ENCODE peak calls at places on chromosomes 5 and 9, in eight cellular contexts. H is activated T-cell treated with anti-CD3 and anti-CD28 coated beads, Interleukin-2, amount 50 U/mL, for 24 hours; C is activated CD8-positive, alpha-beta memory T cell treated with anti-CD3 and anti-CD28 coated beads, Interleukin-2, amount 50 U/mL, for 4 hours; T is GM12865; X is esophagus squamous epithelium; Z is stimulated activated CD4-positive, alpha-beta T cell treated with anti-CD3 and anti-CD28 coated beads, Interleukin-2, amount 100 ng/mL, for 4 hours; K is GM19239; B is GM18507. O is an unnamed sample.

GRCh38 chr5:125696762-125697161 is 726.4 kb upstream of the GRAMD2B start:
- DNase-seq in T (no peak), C (no peak), B (no peak), Z (no peak), X (no peak), K (no peak), H (no peak), O (no peak)

GRCh38 chr5:36403601-36404311 is 102.1 kb upstream of the RANBP3L start:
- DNase-seq in Z (no peak), X (no peak), H (no peak), T (no peak), K (no peak), B (no peak), C (no peak), O (no peak)

GRCh38 chr5:132451387-132451786 is 39.2 kb downstream of the IRF1 start:
- DNase-seq in B (no peak), C (no peak), T (no peak), H (peak), K (no peak), X (no peak), Z (no peak), O (no peak)

GRCh38 chr9:87674565-87675299 is 51.2 kb upstream of the CTSL start:
- DNase-seq in H (no peak), T (no peak), C (no peak), X (no peak), Z (no peak), K (no peak), B (no peak), O (no peak)

GRCh38 chr9:70400107-70400892 is 14.2 kb downstream of the KLF9 start:
- DNase-seq in H (no peak), T (no peak), C (no peak), Z (no peak), B (no peak), K (no peak), X (no peak), O (no peak)

GRCh38 chr5:78888580-78889187 is 96.4 kb downstream of the ARSB start:
- DNase-seq in Z (no peak), X (no peak), B (no peak), K (no peak), C (no peak), H (no peak), T (no peak), O (no peak)

GRCh38 chr9:126953089-126953809 is 38.7 kb downstream of the RALGPS1 start:
- DNase-seq in T (no peak), X (no peak), B (no peak), K (no peak), Z (no peak), H (no peak), C (no peak), O (no peak)

GRCh38 chr5:198516-198915 is 7.2 kb downstream of the LRRC14B start:
- DNase-seq in T (no peak), K (no peak), B (no peak), Z (no peak), C (no peak), X (no peak), H (no peak), O (no peak)

GRCh38 chr5:133214153-133214820 is 162.5 kb downstream of the HSPA4 start:
- DNase-seq in H (no peak), K (no peak), X (no peak), B (no peak), Z (no peak), T (no peak), C (no peak), O (no peak)

GRCh38 chr5:140143521-140144258 is 18.0 kb downstream of the IGIP start:
- DNase-seq in T (no peak), Z (no peak), X (no peak), H (no peak), C (no peak), K (no peak), B (no peak), O (no peak)

GRCh38 chr9:120913673-120914266 is 12.8 kb downstream of the TRAF1 start:
- DNase-seq in B (no peak), H (peak), K (no peak), C (no peak), Z (no peak), T (no peak), X (no peak), O (no peak)

GRCh38 chr5:169336234-169336633 is 35.3 kb upstream of the SLIT3 start:
- DNase-seq in X (no peak), B (no peak), H (no peak), C (no peak), Z (no peak), K (no peak), T (no peak), O (no peak)

GRCh38 chr9:136634904-136635303 is 27.8 kb upstream of the EGFL7 start:
- DNase-seq in C (no peak), X (no peak), T (no peak), B (no peak), K (no peak), Z (no peak), H (no peak), O (no peak)

GRCh38 chr9:133141833-133142594 is 21.0 kb upstream of the RALGDS start:
- DNase-seq in Z (no peak), C (peak), B (no peak), X (no peak), H (peak), K (no peak), T (peak), O (no peak)

GRCh38 chr5:56464935-56465756 is 232.0 kb upstream of the ANKRD55 start:
- DNase-seq in B (no peak), T (no peak), C (no peak), K (no peak), H (no peak), X (no peak), Z (no peak), O (no peak)

GRCh38 chr5:72692273-72692672 is 124.2 kb upstream of the TNPO1 start:
- DNase-seq in B (no peak), H (no peak), C (no peak), T (no peak), K (no peak), Z (no peak), X (no peak), O (no peak)

GRCh38 chr5:59673438-59674058 is 220.0 kb downstream of the PDE4D start:
- DNase-seq in K (no peak), H (no peak), B (no peak), T (peak), X (no peak), C (no peak), Z (no peak), O (no peak)

GRCh38 chr9:136789523-136789937 is 1.6 kb upstream of the TMEM141 start:
- DNase-seq in H (no peak), K (no peak), C (no peak), Z (no peak), T (no peak), X (no peak), B (no peak), O (no peak)

GRCh38 chr9:133686642-133687575 is 50.7 kb downstream of the DBH start:
- DNase-seq in B (no peak), H (no peak), X (no peak), C (no peak), T (no peak), K (no peak), Z (no peak), O (no peak)

GRCh38 chr5:147234825-147235635 is at the start of gene STK32A:
- DNase-seq in B (no peak), Z (no peak), X (no peak), K (no peak), C (no peak), H (no peak), T (no peak), O (no peak)

GRCh38 chr5:134138416-134139376 is 24.2 kb downstream of the TCF7 start:
- DNase-seq in C (peak), Z (peak), X (no peak), B (no peak), T (peak), H (peak), K (peak), O (peak)

GRCh38 chr9:18632624-18633407 is 158.9 kb downstream of the ADAMTSL1 start:
- DNase-seq in C (no peak), X (no peak), B (no peak), K (no peak), T (no peak), H (no peak), Z (no peak), O (no peak)

GRCh38 chr9:35519697-35520403 is 29.9 kb downstream of the RUSC2 start:
- DNase-seq in C (no peak), B (no peak), H (no peak), T (no peak), X (no peak), Z (no peak), K (no peak), O (no peak)

O was measured in GM12864.